ENCODE peak calls at places on chromosomes 7 and 10, in six cellular contexts. Z is brain microvascular endothelial cell, Q is HuH-7.5, S is M059J, R is AG04450, O is NCI-H460. N is an unnamed sample.

GRCh38 chr7:158743219-158743618 is 38.6 kb upstream of the NCAPG2 start:
- DNase-seq in S (no peak), Z (no peak), R (no peak), Q (no peak), O (no peak), N (no peak)

GRCh38 chr7:158350166-158350900 is 237.3 kb downstream of the PTPRN2 start:
- DNase-seq in O (no peak), Q (no peak), Z (no peak), S (no peak), R (no peak), N (no peak)

GRCh38 chr7:44374007-44374763 is 48.8 kb upstream of the CAMK2B start:
- DNase-seq in Z (no peak), O (no peak), S (no peak), Q (no peak), R (no peak), N (no peak)

GRCh38 chr10:60031664-60032063 is 125.3 kb upstream of the CCDC6 start:
- DNase-seq in Q (no peak), S (no peak), Z (no peak), O (no peak), R (no peak), N (no peak)

GRCh38 chr7:149830997-149831729 is 7.0 kb upstream of the ZNF862 start:
- DNase-seq in Z (no peak), S (no peak), O (no peak), Q (no peak), R (no peak), N (no peak)

GRCh38 chr7:4073750-4074149 is 608.3 kb upstream of the FOXK1 start:
- DNase-seq in Z (no peak), Q (no peak), O (no peak), S (no peak), R (no peak), N (no peak)

GRCh38 chr10:78805176-78805575 is 263.6 kb upstream of the ZMIZ1 start:
- DNase-seq in Q (no peak), R (peak; percentile 97), O (no peak), Z (peak; percentile 95), S (peak; percentile 98), N (no peak)

GRCh38 chr7:43646603-43647313 is 63.9 kb downstream of the STK17A start:
- DNase-seq in Z (peak; percentile 64), R (no peak), Q (no peak), S (peak; percentile 84), O (no peak), N (no peak)

GRCh38 chr7:29320577-29320976 is 126.0 kb downstream of the CHN2 start:
- DNase-seq in Q (no peak), S (no peak), O (no peak), R (no peak), Z (no peak), N (no peak)

GRCh38 chr10:61633665-61634064 is 29.1 kb upstream of the CABCOCO1 start:
- DNase-seq in Z (no peak), Q (no peak), S (peak; percentile 46), O (peak; percentile 64), R (no peak), N (no peak)

GRCh38 chr10:122499012-122499411 is 37.7 kb downstream of the HTRA1 start:
- DNase-seq in Q (no peak), S (no peak), Z (no peak), O (no peak), R (no peak), N (no peak)

GRCh38 chr10:12690525-12691139 is 310.9 kb downstream of the CCDC3 start:
- DNase-seq in R (no peak), Z (no peak), Q (no peak), S (no peak), O (no peak), N (no peak)

GRCh38 chr10:3757638-3758490 is 27.1 kb downstream of the KLF6 start:
- DNase-seq in O (no peak), Q (no peak), S (peak; percentile 74), Z (no peak), R (no peak), N (no peak)

GRCh38 chr10:119726291-119727261 is 726 bp downstream of the INPP5F start:
- DNase-seq in O (no peak), R (no peak), Q (no peak), Z (no peak), S (no peak), N (no peak)

GRCh38 chr7:143463556-143463955 is 14.1 kb upstream of the TAS2R41 start:
- DNase-seq in R (no peak), Q (no peak), S (no peak), Z (no peak), O (no peak), N (no peak)

GRCh38 chr10:16773334-16773733 is 43.9 kb downstream of the RSU1 start:
- DNase-seq in R (no peak), Z (no peak), Q (no peak), S (no peak), O (no peak), N (no peak)

GRCh38 chr10:22712959-22713852 is 1.2 kb downstream of the PIP4K2A start:
- DNase-seq in Q (peak; percentile 30), Z (no peak), O (no peak), S (peak; percentile 26), R (no peak), N (peak; percentile 23)

GRCh38 chr7:94665426-94665825 is 9.5 kb upstream of the SGCE start:
- DNase-seq in R (no peak), S (no peak), Z (no peak), O (no peak), Q (no peak), N (no peak)